ENCODE peak calls at places on chromosomes 2 and 18, in five cellular contexts. K, G, Q, X and D are unnamed samples. For H3K4me1, the result is how much of the 10 kb centered on the place peaks cover.

GRCh38 chr2:202035941-202036372 is 2.3 kb downstream of the FZD7 start:
- DNase-seq in K (no peak), G (no peak), Q (peak), X (no peak), D (peak)

GRCh38 chr2:235458839-235459273 is 35.0 kb upstream of the AGAP1 start:
- DNase-seq in G (no peak), Q (peak), K (no peak), X (no peak), D (no peak)

GRCh38 chr2:108547606-108548005 is 13.3 kb downstream of the LIMS1 start:
- DNase-seq in Q (no peak), K (no peak), G (no peak), X (no peak), D (no peak)

GRCh38 chr2:3192920-3193319 is 184.7 kb downstream of the EIPR1 start:
- DNase-seq in G (no peak), K (peak), Q (no peak), X (no peak), D (no peak)

GRCh38 chr2:241821460-241822263 is 12.7 kb downstream of the NEU4 start:
- DNase-seq in G (peak), K (no peak), X (no peak), Q (no peak), D (no peak)

GRCh38 chr2:73998451-73998850 is 13.7 kb downstream of the TET3 start:
- DNase-seq in G (no peak), Q (no peak), K (no peak), X (no peak), D (no peak)

GRCh38 chr18:64519191-64519590 is 370.3 kb upstream of the LINC00305 start:
- DNase-seq in X (no peak), G (no peak), K (no peak), Q (no peak), D (no peak)

GRCh38 chr2:107595749-107596148 is 230.9 kb upstream of the RGPD4 start:
- DNase-seq in X (no peak), G (no peak), K (no peak), Q (peak), D (no peak)

GRCh38 chr2:74297391-74297790 is 45.8 kb downstream of the SLC4A5 start:
- DNase-seq in K (no peak), Q (no peak), G (no peak), X (no peak), D (no peak)

GRCh38 chr2:96760986-96761832 is 507 bp downstream of the CNNM4 start:
- DNase-seq in G (no peak), K (peak), X (peak), Q (no peak), D (peak)

GRCh38 chr2:174777334-174777733 is 13.1 kb upstream of the CHRNA1 start:
- DNase-seq in K (no peak), X (no peak), G (no peak), Q (peak), D (no peak)
- H3K4me1 ChIP-seq in K (under half), X (under half), G (under half), Q (under half), D (under half)

GRCh38 chr2:176669398-176670174 is 400.3 kb downstream of the MTX2 start:
- DNase-seq in G (no peak), Q (no peak), K (no peak), X (no peak), D (no peak)

GRCh38 chr2:176665086-176665485 is 395.8 kb downstream of the MTX2 start:
- DNase-seq in Q (no peak), X (no peak), K (no peak), G (no peak), D (no peak)

GRCh38 chr2:176664478-176664877 is 395.2 kb downstream of the MTX2 start:
- DNase-seq in G (no peak), X (no peak), K (no peak), Q (no peak), D (no peak)

GRCh38 chr2:176668879-176669395 is 399.7 kb downstream of the MTX2 start:
- DNase-seq in X (no peak), Q (no peak), K (no peak), G (no peak), D (no peak)
- H3K4me3 ChIP-seq in X (no peak), Q (no peak), K (no peak), G (no peak), D (no peak)

DNA sequence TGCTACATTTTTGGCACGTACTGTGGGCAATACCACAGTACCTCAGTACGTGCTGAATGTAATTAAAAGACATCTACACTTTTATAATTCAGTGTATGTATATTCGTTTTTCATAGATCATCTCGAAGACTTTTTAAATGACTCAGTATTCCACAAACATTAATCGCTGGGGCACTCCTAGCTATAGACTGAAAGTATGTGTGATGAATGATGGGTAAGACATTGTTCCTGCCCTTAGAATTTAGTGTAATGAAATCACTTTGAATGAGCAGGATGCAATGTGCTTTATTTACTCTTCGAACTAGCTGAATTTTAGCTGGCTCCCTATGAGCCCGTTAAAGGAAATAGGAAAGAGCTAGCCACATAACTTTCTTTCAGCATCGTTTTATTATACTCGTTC is 245.6 kb upstream of the RASGRP3 start:
- DNase-seq in G (no peak), K (no peak), X (no peak), Q (peak), D (no peak)
- H3K27ac ChIP-seq in G (no peak), K (no peak), X (no peak), Q (no peak), D (no peak)

GRCh38 chr2:54525321-54525720 is 69.2 kb downstream of the SPTBN1 start:
- DNase-seq in Q (no peak), K (no peak), G (no peak), X (no peak), D (no peak)

GRCh38 chr2:54531558-54531957 is 75.4 kb downstream of the SPTBN1 start:
- DNase-seq in X (no peak), Q (peak), G (no peak), K (no peak), D (no peak)

GRCh38 chr2:54526226-54526879 is 70.2 kb downstream of the SPTBN1 start:
- DNase-seq in K (no peak), Q (no peak), X (no peak), G (peak), D (no peak)

GRCh38 chr2:54529935-54530334 is 73.8 kb downstream of the SPTBN1 start:
- DNase-seq in Q (no peak), K (no peak), G (no peak), X (no peak), D (no peak)

DNA sequence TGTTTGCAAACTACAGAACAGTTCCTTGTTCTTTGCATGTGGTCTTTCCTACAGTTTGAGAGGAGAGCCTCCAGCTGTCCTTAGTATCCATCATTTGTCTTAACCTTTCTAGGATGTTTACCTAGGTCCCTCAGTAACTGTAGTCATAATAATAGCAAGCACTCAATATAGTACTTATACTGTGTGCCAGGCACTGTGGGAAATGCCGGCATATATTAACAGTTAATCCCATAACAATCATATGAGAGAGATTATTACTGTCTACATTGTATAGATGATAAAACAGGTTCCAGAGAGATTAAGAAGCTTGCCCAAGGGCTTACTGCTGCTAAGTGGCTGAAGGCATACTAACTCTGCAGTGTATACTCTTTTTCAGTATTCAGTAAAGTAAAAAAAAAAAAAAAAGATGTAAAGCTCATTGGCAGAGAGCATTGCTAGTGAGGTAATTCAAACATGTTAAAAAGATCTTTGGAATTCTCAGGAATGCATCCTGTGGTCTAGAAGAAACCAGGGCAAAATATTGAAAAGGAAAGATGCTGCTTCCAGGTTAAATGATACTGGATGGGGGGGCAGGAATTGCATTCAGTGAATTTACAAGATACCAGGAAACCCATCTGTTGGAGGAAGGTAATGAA is 72.3 kb downstream of the SPTBN1 start:
- DNase-seq in G (no peak), X (no peak), Q (peak), K (no peak), D (no peak)
- H3K4me1 ChIP-seq in G (half or more), X (under half), Q (under half), K (under half), D (under half)

GRCh38 chr2:63843093-63843492 is 1.4 kb downstream of the UGP2 start:
- DNase-seq in K (no peak), X (no peak), G (no peak), Q (no peak), D (no peak)

GRCh38 chr2:63841254-63842022 is at the start of gene UGP2:
- DNase-seq in Q (peak), K (peak), X (peak), G (peak), D (peak)

GRCh38 chr2:63840785-63841253 is 877 bp upstream of the UGP2 start:
- DNase-seq in K (peak), Q (peak), X (peak), G (peak), D (peak)

GRCh38 chr2:63842149-63843061 is 709 bp downstream of the UGP2 start:
- DNase-seq in Q (peak), X (no peak), K (peak), G (peak), D (peak)

GRCh38 chr2:63840081-63840784 is 1.5 kb upstream of the UGP2 start:
- DNase-seq in G (no peak), Q (no peak), X (peak), K (no peak), D (peak)
- H3K4me3 ChIP-seq in G (peak), Q (peak), X (peak), K (peak), D (peak)

GRCh38 chr2:9657731-9658130 is 26.9 kb upstream of the YWHAQ start:
- DNase-seq in X (no peak), K (peak), G (no peak), Q (no peak), D (no peak)
- H3K27ac ChIP-seq in X (no peak), K (no peak), G (no peak), Q (no peak), D (no peak)